ENCODE peak calls at places on chromosome 21, in seven cellular contexts. J, Y, R, G, E, I and M are unnamed samples.

GRCh38 chr21:45366931-45367401 is 38.0 kb upstream of the COL18A1 start:
- DNase-seq in J (peak), Y (peak), R (no peak), G (no peak), E (no peak), I (peak), M (no peak)

GRCh38 chr21:15586752-15587436 is 142.9 kb upstream of the USP25 start:
- DNase-seq in J (no peak), Y (no peak), R (no peak), G (no peak), E (no peak), I (no peak), M (no peak)

GRCh38 chr21:45511661-45512431 is 30.4 kb downstream of the SLC19A1 start:
- DNase-seq in J (no peak), Y (peak), R (no peak), G (no peak), E (no peak), I (no peak), M (no peak)

GRCh38 chr21:29145354-29145782 is 14.9 kb downstream of the MAP3K7CL start:
- DNase-seq in J (peak), Y (no peak), R (no peak), G (no peak), E (no peak), I (peak), M (peak)

GRCh38 chr21:26170471-26171309 is at the start of gene APP:
- DNase-seq in J (peak), Y (peak), R (peak), G (peak), E (peak), I (peak), M (no peak)

GRCh38 chr21:35963920-35964451 is 96.3 kb downstream of the SETD4 start:
- DNase-seq in J (no peak), Y (no peak), R (no peak), G (no peak), E (no peak), I (no peak), M (no peak)

GRCh38 chr21:39633043-39633442 is 20.3 kb downstream of the B3GALT5 start:
- DNase-seq in J (no peak), Y (no peak), R (no peak), G (no peak), E (no peak), I (no peak), M (peak)

GRCh38 chr21:33767236-33767635 is 124.9 kb downstream of the ITSN1 start:
- DNase-seq in J (no peak), Y (no peak), R (no peak), G (no peak), E (no peak), I (no peak), M (peak)

GRCh38 chr21:44539991-44540666 is at the start of gene KRTAP10-1:
- DNase-seq in J (no peak), Y (no peak), R (no peak), G (no peak), E (no peak), I (no peak), M (no peak)

GRCh38 chr21:21188513-21189188 is 190.4 kb downstream of the NCAM2 start:
- DNase-seq in J (peak), Y (no peak), R (no peak), G (no peak), E (no peak), I (no peak), M (no peak)

GRCh38 chr21:34892196-34892595 is 156.9 kb downstream of the RUNX1 start:
- DNase-seq in J (no peak), Y (no peak), R (peak), G (no peak), E (no peak), I (no peak), M (no peak)

GRCh38 chr21:45471229-45472052 is 66.5 kb downstream of the COL18A1 start:
- DNase-seq in J (peak), Y (peak), R (no peak), G (no peak), E (no peak), I (peak), M (peak)

GRCh38 chr21:31901342-31901741 is 28.5 kb downstream of the HUNK start:
- DNase-seq in J (no peak), Y (no peak), R (no peak), G (no peak), E (no peak), I (no peak), M (no peak)

GRCh38 chr21:40511976-40512375 is 335.0 kb downstream of the DSCAM start:
- DNase-seq in J (no peak), Y (no peak), R (no peak), G (no peak), E (no peak), I (no peak), M (no peak)

GRCh38 chr21:32463367-32463766 is 50.9 kb downstream of the EVA1C start:
- DNase-seq in J (no peak), Y (no peak), R (no peak), G (no peak), E (no peak), I (no peak), M (no peak)

GRCh38 chr21:35699360-35699759 is 361.0 kb downstream of the SETD4 start:
- DNase-seq in J (no peak), Y (no peak), R (no peak), G (no peak), E (no peak), I (no peak), M (no peak)

GRCh38 chr21:44454747-44455523 is at the start of gene LRRC3:
- DNase-seq in J (peak), Y (peak), R (peak), G (peak), E (peak), I (peak), M (peak)

GRCh38 chr21:46509760-46510159 is 51.1 kb downstream of the DIP2A start:
- DNase-seq in J (no peak), Y (no peak), R (peak), G (no peak), E (no peak), I (no peak), M (no peak)

GRCh38 chr21:45524756-45525152 is 17.5 kb downstream of the SLC19A1 start:
- DNase-seq in J (no peak), Y (no peak), R (no peak), G (no peak), E (no peak), I (no peak), M (no peak)

GRCh38 chr21:43859747-43860214 is 5.2 kb upstream of the AGPAT3 start:
- DNase-seq in J (no peak), Y (no peak), R (peak), G (no peak), E (no peak), I (no peak), M (no peak)

GRCh38 chr21:18522181-18522771 is 118.7 kb upstream of the TMPRSS15 start:
- DNase-seq in J (peak), Y (no peak), R (no peak), G (no peak), E (no peak), I (no peak), M (no peak)

GRCh38 chr21:15051652-15052554 is 12.9 kb downstream of the NRIP1 start:
- DNase-seq in J (no peak), Y (no peak), R (peak), G (no peak), E (no peak), I (no peak), M (no peak)

GRCh38 chr21:41846536-41846935 is 32.6 kb downstream of the PRDM15 start:
- DNase-seq in J (no peak), Y (no peak), R (no peak), G (no peak), E (no peak), I (no peak), M (no peak)

GRCh38 chr21:37842163-37842919 is 73.9 kb downstream of the KCNJ6 start:
- DNase-seq in J (no peak), Y (no peak), R (no peak), G (no peak), E (no peak), I (no peak), M (no peak)

GRCh38 chr21:37231247-37231645 is 35.9 kb downstream of the VPS26C start:
- DNase-seq in J (no peak), Y (no peak), R (no peak), G (no peak), E (no peak), I (no peak), M (no peak)

GRCh38 chr21:28215214-28215954 is 777.3 kb downstream of the LTN1 start:
- DNase-seq in J (no peak), Y (no peak), R (no peak), G (no peak), E (no peak), I (peak), M (no peak)

GRCh38 chr21:35457097-35457496 is 408.0 kb upstream of the RUNX1 start:
- DNase-seq in J (no peak), Y (no peak), R (no peak), G (no peak), E (no peak), I (no peak), M (no peak)

GRCh38 chr21:46189959-46190490 is 5.8 kb upstream of the SPATC1L start:
- DNase-seq in J (no peak), Y (no peak), R (no peak), G (no peak), E (no peak), I (no peak), M (no peak)

GRCh38 chr21:38367646-38368045 is 110.9 kb downstream of the KCNJ15 start:
- DNase-seq in J (no peak), Y (no peak), R (no peak), G (no peak), E (no peak), I (no peak), M (no peak)

GRCh38 chr21:42431196-42431595 is 27.5 kb downstream of the UBASH3A start:
- DNase-seq in J (no peak), Y (no peak), R (no peak), G (no peak), E (no peak), I (no peak), M (no peak)

GRCh38 chr21:31012133-31013089 is 25.9 kb downstream of the KRTAP19-8 start:
- DNase-seq in J (no peak), Y (no peak), R (no peak), G (no peak), E (no peak), I (no peak), M (no peak)

GRCh38 chr21:28111151-28111619 is 881.5 kb downstream of the LTN1 start:
- DNase-seq in J (peak), Y (peak), R (no peak), G (no peak), E (no peak), I (peak), M (no peak)

GRCh38 chr21:45015469-45015860 is 58.9 kb upstream of the ADARB1 start:
- DNase-seq in J (no peak), Y (peak), R (no peak), G (no peak), E (no peak), I (no peak), M (no peak)